ENCODE peak calls at places on chromosomes 5 and 9, in seven cellular contexts. G, M, L, J, U, V and O are unnamed samples.
A peak's percentile ranks its signal among the peaks of the same experiment; 100 is the strongest.

GRCh38 chr5:1641041-1641440 is 117.3 kb upstream of the LPCAT1 start:
- DNase-seq in G (no peak), M (no peak), L (no peak), J (no peak), U (no peak), V (no peak), O (no peak)

GRCh38 chr5:9670371-9670770 is 40.2 kb upstream of the TAS2R1 start:
- DNase-seq in G (no peak), M (no peak), L (no peak), J (no peak), U (no peak), V (no peak), O (no peak)

GRCh38 chr9:133439337-133439736 is 17.2 kb downstream of the ADAMTS13 start:
- DNase-seq in G (no peak), M (no peak), L (no peak), J (no peak), U (no peak), V (no peak), O (no peak)

GRCh38 chr9:34085581-34086500 is 37.2 kb upstream of the UBAP2 start:
- DNase-seq in G (no peak), M (no peak), L (no peak), J (no peak), U (no peak), V (no peak), O (no peak)

GRCh38 chr5:68343421-68343826 is 127.9 kb downstream of the PIK3R1 start:
- DNase-seq in G (no peak), M (peak; percentile 95), L (no peak), J (peak; percentile 36), U (peak; percentile 39), V (peak; percentile 50), O (no peak)

GRCh38 chr9:70574222-70574837 is 159.9 kb upstream of the KLF9 start:
- DNase-seq in G (no peak), M (peak; percentile 86), L (no peak), J (no peak), U (no peak), V (peak; percentile 57), O (no peak)

GRCh38 chr9:128713411-128713780 is 10.5 kb downstream of the ZDHHC12 start:
- DNase-seq in G (no peak), M (no peak), L (no peak), J (no peak), U (no peak), V (peak; percentile 30), O (no peak)

GRCh38 chr5:127297348-127298035 is 6.9 kb downstream of the MEGF10 start:
- DNase-seq in G (no peak), M (no peak), L (no peak), J (no peak), U (no peak), V (no peak), O (no peak)

GRCh38 chr9:132235894-132236661 is 74.2 kb downstream of the NTNG2 start:
- DNase-seq in G (peak; percentile 75), M (peak; percentile 73), L (peak; percentile 78), J (peak; percentile 84), U (peak; percentile 86), V (peak; percentile 97), O (peak; percentile 50)

GRCh38 chr5:168681556-168682183 is 102.5 kb upstream of the PANK3 start:
- DNase-seq in G (no peak), M (peak; percentile 82), L (no peak), J (no peak), U (no peak), V (peak; percentile 59), O (no peak)

GRCh38 chr9:105656131-105656921 is 5.9 kb upstream of the TAL2 start:
- DNase-seq in G (no peak), M (peak; percentile 48), L (no peak), J (peak; percentile 49), U (peak; percentile 69), V (peak; percentile 71), O (no peak)

GRCh38 chr5:84115727-84116126 is 269.0 kb downstream of the EDIL3 start:
- DNase-seq in G (no peak), M (no peak), L (no peak), J (no peak), U (no peak), V (no peak), O (no peak)

GRCh38 chr9:27726244-27727141 is 153.2 kb upstream of the C9orf72 start:
- DNase-seq in G (peak; percentile 12), M (peak; percentile 71), L (peak; percentile 23), J (peak; percentile 10), U (peak; percentile 30), V (peak; percentile 90), O (peak; percentile 49)

GRCh38 chr5:145826869-145827268 is 8.3 kb downstream of the PRELID2 start:
- DNase-seq in G (no peak), M (no peak), L (no peak), J (no peak), U (no peak), V (no peak), O (no peak)

GRCh38 chr5:68432682-68433081 is 217.1 kb downstream of the PIK3R1 start:
- DNase-seq in G (no peak), M (no peak), L (no peak), J (no peak), U (no peak), V (no peak), O (no peak)

GRCh38 chr9:110088099-110088498 is 119.9 kb downstream of the C9orf152 start:
- DNase-seq in G (no peak), M (no peak), L (no peak), J (no peak), U (no peak), V (no peak), O (no peak)

GRCh38 chr9:90141723-90142122 is 500.9 kb downstream of the DIRAS2 start:
- DNase-seq in G (no peak), M (peak; percentile 50), L (no peak), J (no peak), U (peak; percentile 19), V (no peak), O (no peak)

GRCh38 chr5:447501-447900 is 4.5 kb downstream of the EXOC3 start:
- DNase-seq in G (no peak), M (no peak), L (no peak), J (no peak), U (no peak), V (peak; percentile 13), O (no peak)

GRCh38 chr9:107269681-107270080 is 13.4 kb upstream of the RAD23B start:
- DNase-seq in G (no peak), M (peak; percentile 47), L (no peak), J (no peak), U (no peak), V (no peak), O (no peak)

GRCh38 chr5:133967715-133968056 is 739 bp downstream of the C5orf15 start:
- DNase-seq in G (no peak), M (peak; percentile 65), L (no peak), J (no peak), U (no peak), V (no peak), O (no peak)

GRCh38 chr5:159990506-159990905 is 18.4 kb upstream of the TTC1 start:
- DNase-seq in G (no peak), M (peak; percentile 30), L (no peak), J (no peak), U (no peak), V (no peak), O (no peak)

GRCh38 chr9:35658894-35659220 is 765 bp downstream of the CCDC107 start:
- DNase-seq in G (no peak), M (peak; percentile 85), L (no peak), J (no peak), U (no peak), V (no peak), O (no peak)

GRCh38 chr9:135583686-135584011 is 22.1 kb downstream of the PAEP start:
- DNase-seq in G (no peak), M (no peak), L (no peak), J (no peak), U (no peak), V (no peak), O (no peak)

GRCh38 chr5:24385070-24385469 is 259.7 kb downstream of the CDH10 start:
- DNase-seq in G (no peak), M (no peak), L (no peak), J (no peak), U (no peak), V (no peak), O (no peak)

GRCh38 chr9:90914868-90915483 is 113.4 kb downstream of the SYK start:
- DNase-seq in G (peak; percentile 49), M (peak; percentile 84), L (peak; percentile 63), J (peak; percentile 87), U (peak; percentile 83), V (peak; percentile 93), O (peak; percentile 19)

GRCh38 chr5:172592881-172593280 is 48.2 kb upstream of the NEURL1B start:
- DNase-seq in G (no peak), M (no peak), L (no peak), J (no peak), U (no peak), V (peak; percentile 34), O (no peak)

GRCh38 chr5:79512692-79513518 is 1.0 kb downstream of the HOMER1 start:
- DNase-seq in G (no peak), M (peak; percentile 56), L (no peak), J (peak; percentile 35), U (peak; percentile 31), V (peak; percentile 50), O (no peak)

GRCh38 chr9:33988219-33988890 is 60.3 kb downstream of the UBAP2 start:
- DNase-seq in G (no peak), M (peak; percentile 1), L (no peak), J (no peak), U (peak; percentile 73), V (no peak), O (no peak)